ENCODE peak calls at places on chromosomes 5 and 9, in seven cellular contexts. A, P, R, D, J, T and S are unnamed samples.

GRCh38 chr5:157182143-157182757 is 1.6 kb downstream of the ITK start:
- DNase-seq in T (no peak), J (no peak), D (no peak), A (no peak), R (no peak), P (no peak), S (no peak)

GRCh38 chr5:109748545-109748944 is 58.8 kb downstream of the MAN2A1 start:
- DNase-seq in D (no peak), T (no peak), P (peak), J (no peak), A (no peak), R (no peak), S (no peak)

GRCh38 chr9:106864533-106865143 is 1.7 kb downstream of the ZNF462 start:
- DNase-seq in J (peak), A (no peak), T (no peak), R (no peak), P (peak), D (peak), S (peak)

GRCh38 chr5:545641-546375 is 21.6 kb upstream of the SLC9A3 start:
- DNase-seq in T (no peak), P (no peak), R (no peak), J (no peak), D (no peak), A (no peak), S (no peak)

GRCh38 chr9:107484117-107484723 is 5.3 kb downstream of the KLF4 start:
- DNase-seq in D (peak), P (peak), A (peak), J (peak), R (peak), T (peak), S (peak)

GRCh38 chr5:74685979-74686631 is 1.1 kb downstream of the HEXB start:
- DNase-seq in D (peak), A (no peak), J (peak), R (no peak), P (peak), T (no peak), S (peak)

GRCh38 chr5:90386099-90386710 is 23.4 kb downstream of the CETN3 start:
- DNase-seq in T (no peak), P (peak), A (no peak), R (no peak), J (no peak), D (peak), S (peak)

GRCh38 chr5:124981901-124982300 is 235.5 kb upstream of the ZNF608 start:
- DNase-seq in T (no peak), J (no peak), R (no peak), P (no peak), A (no peak), D (no peak), S (no peak)

GRCh38 chr5:130773813-130774212 is 391.2 kb downstream of the HINT1 start:
- DNase-seq in J (no peak), T (no peak), A (no peak), D (peak), R (no peak), P (peak), S (no peak)

GRCh38 chr5:16894236-16895057 is 41.6 kb downstream of the MYO10 start:
- DNase-seq in R (peak), J (no peak), P (peak), A (no peak), T (no peak), D (no peak), S (no peak)

GRCh38 chr5:140114341-140115185 is 654 bp downstream of the PURA start:
- DNase-seq in P (peak), T (peak), A (no peak), J (peak), R (no peak), D (peak), S (peak)

GRCh38 chr9:101693937-101694336 is 44.5 kb downstream of the GRIN3A start:
- DNase-seq in P (no peak), T (no peak), J (no peak), R (no peak), D (no peak), A (no peak), S (no peak)

GRCh38 chr5:12277504-12278192 is 373.4 kb upstream of the CTNND2 start:
- DNase-seq in P (no peak), D (no peak), J (no peak), R (no peak), T (no peak), A (no peak), S (no peak)

GRCh38 chr9:14246951-14247350 is 67.0 kb downstream of the NFIB start:
- DNase-seq in D (no peak), T (no peak), R (no peak), J (no peak), P (peak), A (no peak), S (no peak)

GRCh38 chr5:93676707-93677106 is 64.7 kb downstream of the POU5F2 start:
- DNase-seq in A (no peak), D (no peak), J (no peak), R (no peak), P (no peak), T (no peak), S (no peak)

GRCh38 chr9:82543726-82544125 is 519.2 kb downstream of the RASEF start:
- DNase-seq in D (no peak), T (no peak), P (no peak), A (no peak), J (no peak), R (no peak), S (no peak)

GRCh38 chr9:127915801-127916664 is 808 bp downstream of the ST6GALNAC4 start:
- DNase-seq in R (no peak), D (peak), J (no peak), T (no peak), A (no peak), P (no peak), S (no peak)

GRCh38 chr9:98471185-98471584 is 215.7 kb upstream of the TBC1D2 start:
- DNase-seq in T (no peak), A (no peak), J (no peak), R (no peak), D (no peak), P (no peak), S (no peak)

GRCh38 chr9:124558777-124559470 is 51.7 kb upstream of the NR5A1 start:
- DNase-seq in T (no peak), P (no peak), R (no peak), A (no peak), D (no peak), J (no peak), S (no peak)

GRCh38 chr9:77848428-77848827 is 183.2 kb downstream of the GNAQ start:
- DNase-seq in D (no peak), P (no peak), T (no peak), R (no peak), A (no peak), J (no peak), S (no peak)

GRCh38 chr9:4196376-4196775 is 103.5 kb downstream of the GLIS3 start:
- DNase-seq in P (peak), J (no peak), R (no peak), T (no peak), A (no peak), D (no peak), S (no peak)

GRCh38 chr9:3948826-3949578 is 350.9 kb downstream of the GLIS3 start:
- DNase-seq in P (peak), R (no peak), D (no peak), A (no peak), J (no peak), T (no peak), S (no peak)

GRCh38 chr9:130659699-130660248 is 4.6 kb upstream of the PRDM12 start:
- DNase-seq in R (no peak), J (no peak), P (no peak), A (no peak), T (no peak), D (no peak), S (peak)

GRCh38 chr5:154368041-154368800 is 77.6 kb upstream of the SAP30L start:
- DNase-seq in T (no peak), A (peak), R (no peak), P (peak), D (no peak), J (peak), S (peak)

GRCh38 chr5:53944981-53945380 is 365.4 kb downstream of the ARL15 start:
- DNase-seq in J (no peak), R (no peak), T (peak), P (peak), A (no peak), D (no peak), S (no peak)